ENCODE peak calls at places on chromosome 14, in nine cellular contexts. X is Peyer's patch; L is CD8-positive, alpha-beta T cell; R is PC-3; F is CD8-positive, alpha-beta memory T cell; N is transverse colon; Q is aorta; V is adipocyte; H is upper lobe of right lung. J is an unnamed sample.

GRCh38 chr14:35234007-35234406 is 58.2 kb upstream of the PSMA6 start:
- DNase-seq in X (no peak), L (no peak), R (no peak), F (no peak), N (no peak), Q (no peak), V (peak; percentile 71), H (no peak), J (no peak)

GRCh38 chr14:30840086-30840779 is 34.1 kb upstream of the COCH start:
- DNase-seq in X (no peak), L (no peak), R (peak; percentile 3), F (no peak), N (peak; percentile 59), Q (no peak), V (no peak), H (no peak), J (no peak)

GRCh38 chr14:22650960-22651521 is 6.9 kb upstream of the OR6J1 start:
- DNase-seq in X (no peak), L (no peak), R (peak; percentile 72), F (no peak), N (no peak), Q (no peak), V (no peak), H (no peak), J (no peak)

GRCh38 chr14:22122227-22123187 is 448.9 kb upstream of the OR4E1 start:
- DNase-seq in X (no peak), L (peak; percentile 24), R (peak; percentile 41), F (no peak), N (peak; percentile 17), Q (no peak), V (no peak), H (no peak), J (no peak)

GRCh38 chr14:54589843-54590242 is 22.9 kb downstream of the SAMD4A start:
- DNase-seq in X (no peak), L (no peak), R (peak; percentile 68), F (no peak), N (no peak), Q (no peak), V (peak; percentile 30), H (no peak), J (no peak)

GRCh38 chr14:35004839-35005238 is 22.0 kb downstream of the SRP54 start:
- DNase-seq in X (no peak), L (no peak), R (no peak), F (no peak), N (no peak), Q (no peak), V (no peak), H (no peak), J (no peak)

GRCh38 chr14:49966304-49966809 is 73.5 kb downstream of the ARF6 start:
- DNase-seq in X (peak; percentile 79), L (no peak), R (no peak), F (no peak), N (peak; percentile 76), Q (no peak), V (peak; percentile 64), H (no peak), J (no peak)

GRCh38 chr14:96494331-96494730 is 7.9 kb upstream of the PAPOLA start:
- DNase-seq in X (no peak), L (no peak), R (no peak), F (no peak), N (no peak), Q (no peak), V (no peak), H (no peak), J (no peak)

GRCh38 chr14:57739543-57739942 is 126.3 kb downstream of the SLC35F4 start:
- DNase-seq in X (no peak), L (no peak), R (no peak), F (no peak), N (no peak), Q (no peak), V (no peak), H (no peak), J (no peak)

GRCh38 chr14:55160989-55161388 is 30.4 kb downstream of the DLGAP5 start:
- DNase-seq in X (no peak), L (no peak), R (peak; percentile 79), F (no peak), N (no peak), Q (no peak), V (peak; percentile 77), H (no peak), J (no peak)

GRCh38 chr14:99586761-99587462 is 17.1 kb downstream of the CCDC85C start:
- DNase-seq in X (no peak), L (no peak), R (no peak), F (no peak), N (no peak), Q (no peak), V (no peak), H (no peak), J (no peak)

GRCh38 chr14:99589651-99590530 is 14.1 kb downstream of the CCDC85C start:
- DNase-seq in X (no peak), L (no peak), R (no peak), F (no peak), N (no peak), Q (no peak), V (no peak), H (no peak), J (no peak)

GRCh38 chr14:99589031-99589441 is 15.0 kb downstream of the CCDC85C start:
- DNase-seq in X (no peak), L (no peak), R (no peak), F (no peak), N (no peak), Q (no peak), V (no peak), H (no peak), J (no peak)

GRCh38 chr14:99586054-99586760 is 17.8 kb downstream of the CCDC85C start:
- DNase-seq in X (no peak), L (no peak), R (no peak), F (no peak), N (no peak), Q (no peak), V (no peak), H (no peak), J (no peak)

DNA sequence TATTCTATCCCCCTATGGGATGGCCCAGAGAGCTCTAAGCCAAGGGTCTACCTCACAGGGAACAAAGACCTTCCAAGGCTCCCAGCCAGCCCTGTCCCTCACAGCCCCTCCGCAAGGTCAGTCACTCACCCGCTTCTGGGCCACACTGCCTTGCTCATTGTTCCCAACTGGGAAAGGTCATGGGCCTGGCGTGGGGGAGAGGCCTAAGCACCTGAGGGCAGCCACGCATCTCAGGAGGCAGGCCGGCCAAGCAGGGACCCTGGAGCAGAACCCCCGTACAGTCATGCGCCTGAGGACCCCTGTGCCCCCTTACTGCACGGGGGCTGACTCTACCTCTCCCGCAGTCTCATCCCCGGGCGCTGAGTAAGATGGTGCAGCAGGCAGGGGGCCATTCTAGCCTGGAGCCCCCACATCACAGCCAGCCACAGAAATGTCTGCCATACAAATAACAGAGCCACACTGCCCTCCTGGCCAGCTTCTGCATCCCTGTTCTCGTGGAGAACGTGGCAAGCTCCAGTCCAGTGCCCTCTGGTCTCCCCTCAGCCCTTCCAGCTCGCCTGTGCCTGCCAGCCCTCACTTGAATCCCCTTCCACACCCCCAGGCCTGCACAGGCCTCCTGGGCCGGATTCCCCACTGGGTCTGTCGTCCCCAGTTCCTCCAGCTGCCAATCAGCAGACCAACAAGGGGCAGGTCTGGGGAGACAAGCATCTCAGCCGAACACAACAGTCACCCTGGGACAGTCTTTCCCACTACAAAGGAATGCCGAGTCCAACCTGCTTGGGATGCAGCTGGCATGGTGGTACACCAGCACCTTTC is 16.3 kb downstream of the CCDC85C start:
- DNase-seq in X (no peak), L (no peak), R (no peak), F (no peak), N (no peak), Q (no peak), V (no peak), H (no peak), J (no peak)
- H3K4me1 ChIP-seq in X (peaks cover 64% of the 10 kb centered on the region), L (no peaks in the 10 kb centered on the region), R (peaks cover 9% of the 10 kb centered on the region), F (no peaks in the 10 kb centered on the region), N (peaks cover 32% of the 10 kb centered on the region), Q (no peaks in the 10 kb centered on the region), V (no peaks in the 10 kb centered on the region), H (peaks cover 14% of the 10 kb centered on the region), J (peaks cover 73% of the 10 kb centered on the region)

GRCh38 chr14:69651653-69652052 is 40.3 kb downstream of the SUSD6 start:
- DNase-seq in X (no peak), L (no peak), R (no peak), F (no peak), N (no peak), Q (no peak), V (no peak), H (no peak), J (no peak)
- H3K4me1 ChIP-seq in X (peaks cover 90% of the 10 kb centered on the region), L (peaks cover 57% of the 10 kb centered on the region), R (peaks cover 83% of the 10 kb centered on the region), F (peaks cover 66% of the 10 kb centered on the region), N (peaks cover 81% of the 10 kb centered on the region), Q (peaks cover 14% of the 10 kb centered on the region), V (peaks cover 37% of the 10 kb centered on the region), H (peaks cover 95% of the 10 kb centered on the region), J (peaks cover 93% of the 10 kb centered on the region)

GRCh38 chr14:24849471-24849870 is 200.5 kb downstream of the STXBP6 start:
- DNase-seq in X (no peak), L (no peak), R (no peak), F (no peak), N (no peak), Q (no peak), V (peak; percentile 68), H (no peak), J (no peak)
- H3K4me1 ChIP-seq in X (peaks cover 27% of the 10 kb centered on the region), L (no peaks in the 10 kb centered on the region), R (no peaks in the 10 kb centered on the region), F (no peaks in the 10 kb centered on the region), N (peaks cover 27% of the 10 kb centered on the region), Q (no peaks in the 10 kb centered on the region), V (peaks cover 11% of the 10 kb centered on the region), H (no peaks in the 10 kb centered on the region), J (peaks cover 33% of the 10 kb centered on the region)

GRCh38 chr14:104395941-104396681 is 183.5 kb upstream of the C14orf180 start:
- DNase-seq in X (peak; percentile 33), L (no peak), R (no peak), F (no peak), N (no peak), Q (no peak), V (no peak), H (no peak), J (no peak)

GRCh38 chr14:104396682-104397470 is 182.7 kb upstream of the C14orf180 start:
- DNase-seq in X (no peak), L (no peak), R (no peak), F (no peak), N (no peak), Q (no peak), V (no peak), H (no peak), J (no peak)

GRCh38 chr14:104394606-104394910 is 185.0 kb upstream of the C14orf180 start:
- DNase-seq in X (no peak), L (peak; percentile 42), R (no peak), F (no peak), N (no peak), Q (no peak), V (no peak), H (no peak), J (peak; percentile 10)

GRCh38 chr14:104393898-104394605 is 185.5 kb upstream of the C14orf180 start:
- DNase-seq in X (peak; percentile 50), L (peak; percentile 89), R (no peak), F (peak; percentile 63), N (peak; percentile 59), Q (no peak), V (no peak), H (peak; percentile 68), J (peak; percentile 69)

DNA sequence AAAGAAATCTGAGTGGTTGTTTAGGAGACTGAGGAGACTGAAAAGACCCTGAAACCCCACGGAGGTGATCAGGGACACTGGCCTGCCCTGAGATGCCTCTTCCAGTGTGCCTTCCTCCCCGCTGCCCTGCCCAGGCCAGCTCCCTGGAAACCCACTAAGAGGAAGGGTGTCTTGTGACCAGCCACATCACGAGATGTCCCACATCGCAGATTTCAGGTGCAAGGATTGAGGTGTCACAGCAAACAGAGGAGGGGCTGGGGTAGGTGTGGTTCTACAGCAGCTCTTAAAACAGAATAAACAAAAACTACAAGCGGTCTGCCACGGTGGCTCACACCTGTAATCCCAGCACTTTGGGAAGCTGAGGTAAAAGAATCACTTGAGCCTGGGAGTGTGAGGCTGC is 184.3 kb upstream of the C14orf180 start:
- DNase-seq in X (peak; percentile 14), L (no peak), R (no peak), F (no peak), N (no peak), Q (no peak), V (no peak), H (no peak), J (no peak)
- H3K4me1 ChIP-seq in X (no peaks in the 10 kb centered on the region), L (peaks cover 77% of the 10 kb centered on the region), R (no peaks in the 10 kb centered on the region), F (peaks cover 73% of the 10 kb centered on the region), N (no peaks in the 10 kb centered on the region), Q (no peaks in the 10 kb centered on the region), V (no peaks in the 10 kb centered on the region), H (no peaks in the 10 kb centered on the region), J (peaks cover 36% of the 10 kb centered on the region)